ENCODE peak calls at places on chromosomes 13 and 19, in four cellular contexts. One of them, this sample, is unnamed.

GRCh38 chr13:39362652-39363390 is 240.2 kb downstream of the LHFPL6 start:
- DNase-seq in stimulated activated CD4-positive, alpha-beta T cell treated with anti-CD3 and anti-CD28 coated beads, Interleukin-12 subunit alpha, Interleukin-12 subunit beta, amount 100 ng/mL, for 4 hours: no peak
- DNase-seq in anterior cingulate cortex: no peak
- DNase-seq in body of pancreas: no peak
- DNase-seq in this sample: no peak

GRCh38 chr19:17266589-17266974 is 661 bp upstream of the BABAM1 start:
- DNase-seq in anterior cingulate cortex: no peak
- DNase-seq in stimulated activated CD4-positive, alpha-beta T cell treated with anti-CD3 and anti-CD28 coated beads, Interleukin-12 subunit alpha, Interleukin-12 subunit beta, amount 100 ng/mL, for 4 hours: no peak
- DNase-seq in body of pancreas: no peak
- DNase-seq in this sample: no peak

GRCh38 chr13:98641075-98641474 is 64.2 kb upstream of the STK24 start:
- DNase-seq in anterior cingulate cortex: no peak
- DNase-seq in stimulated activated CD4-positive, alpha-beta T cell treated with anti-CD3 and anti-CD28 coated beads, Interleukin-12 subunit alpha, Interleukin-12 subunit beta, amount 100 ng/mL, for 4 hours: no peak
- DNase-seq in body of pancreas: no peak
- DNase-seq in this sample: no peak

GRCh38 chr13:72463561-72463960 is 263.9 kb downstream of the MZT1 start:
- DNase-seq in stimulated activated CD4-positive, alpha-beta T cell treated with anti-CD3 and anti-CD28 coated beads, Interleukin-12 subunit alpha, Interleukin-12 subunit beta, amount 100 ng/mL, for 4 hours: no peak
- DNase-seq in body of pancreas: no peak
- DNase-seq in anterior cingulate cortex: no peak
- DNase-seq in this sample: no peak

GRCh38 chr19:4908311-4908710 is 990 bp upstream of the UHRF1 start:
- DNase-seq in body of pancreas: no peak
- DNase-seq in anterior cingulate cortex: no peak
- DNase-seq in stimulated activated CD4-positive, alpha-beta T cell treated with anti-CD3 and anti-CD28 coated beads, Interleukin-12 subunit alpha, Interleukin-12 subunit beta, amount 100 ng/mL, for 4 hours: no peak
- DNase-seq in this sample: no peak

GRCh38 chr19:39906283-39906682 is 28.2 kb downstream of the FCGBP start:
- DNase-seq in body of pancreas: no peak
- DNase-seq in stimulated activated CD4-positive, alpha-beta T cell treated with anti-CD3 and anti-CD28 coated beads, Interleukin-12 subunit alpha, Interleukin-12 subunit beta, amount 100 ng/mL, for 4 hours: no peak
- DNase-seq in anterior cingulate cortex: no peak
- DNase-seq in this sample: no peak

GRCh38 chr13:106089251-106089940 is 446.1 kb downstream of the EFNB2 start:
- DNase-seq in stimulated activated CD4-positive, alpha-beta T cell treated with anti-CD3 and anti-CD28 coated beads, Interleukin-12 subunit alpha, Interleukin-12 subunit beta, amount 100 ng/mL, for 4 hours: no peak
- DNase-seq in anterior cingulate cortex: peak
- DNase-seq in body of pancreas: no peak
- DNase-seq in this sample: no peak

GRCh38 chr13:101152184-101152583 is 264.1 kb downstream of the NALCN start:
- DNase-seq in anterior cingulate cortex: no peak
- DNase-seq in body of pancreas: no peak
- DNase-seq in stimulated activated CD4-positive, alpha-beta T cell treated with anti-CD3 and anti-CD28 coated beads, Interleukin-12 subunit alpha, Interleukin-12 subunit beta, amount 100 ng/mL, for 4 hours: no peak
- DNase-seq in this sample: no peak

GRCh38 chr13:81760316-81760715 is 1419.4 kb upstream of the SPRY2 start:
- DNase-seq in body of pancreas: no peak
- DNase-seq in anterior cingulate cortex: no peak
- DNase-seq in stimulated activated CD4-positive, alpha-beta T cell treated with anti-CD3 and anti-CD28 coated beads, Interleukin-12 subunit alpha, Interleukin-12 subunit beta, amount 100 ng/mL, for 4 hours: no peak
- DNase-seq in this sample: no peak